ENCODE peak calls at places on chromosomes 1 and 21, in six cellular contexts. One of them, this sample, is unnamed.

GRCh38 chr1:165144757-165145397 is 211.6 kb downstream of the LMX1A start:
- DNase-seq in T-helper 1 cell: peak; percentile 14
- DNase-seq in A172: peak; percentile 50
- DNase-seq in left ventricle myocardium superior: no peak
- DNase-seq in CMK: peak; percentile 29
- DNase-seq in HCT116: peak; percentile 47
- DNase-seq in this sample: peak; percentile 7

GRCh38 chr1:200628223-200628868 is 7.8 kb upstream of the KIF14 start:
- DNase-seq in T-helper 1 cell: peak; percentile 48
- DNase-seq in CMK: no peak
- DNase-seq in A172: no peak
- DNase-seq in left ventricle myocardium superior: no peak
- DNase-seq in HCT116: no peak
- DNase-seq in this sample: no peak

GRCh38 chr1:155884028-155884950 is 24.9 kb downstream of the SYT11 start:
- DNase-seq in left ventricle myocardium superior: no peak
- DNase-seq in T-helper 1 cell: no peak
- DNase-seq in CMK: no peak
- DNase-seq in HCT116: no peak
- DNase-seq in A172: no peak
- DNase-seq in this sample: no peak

GRCh38 chr1:182193908-182194550 is 132.5 kb upstream of the ZNF648 start:
- DNase-seq in left ventricle myocardium superior: peak; percentile 44
- DNase-seq in CMK: no peak
- DNase-seq in HCT116: no peak
- DNase-seq in A172: no peak
- DNase-seq in T-helper 1 cell: no peak
- DNase-seq in this sample: no peak

GRCh38 chr1:78553859-78554258 is 63.1 kb downstream of the PTGFR start:
- DNase-seq in CMK: no peak
- DNase-seq in HCT116: peak; percentile 7
- DNase-seq in T-helper 1 cell: no peak
- DNase-seq in A172: no peak
- DNase-seq in left ventricle myocardium superior: no peak
- DNase-seq in this sample: no peak

GRCh38 chr1:230365723-230366307 is 60.3 kb downstream of the PGBD5 start:
- DNase-seq in A172: no peak
- DNase-seq in left ventricle myocardium superior: no peak
- DNase-seq in T-helper 1 cell: no peak
- DNase-seq in HCT116: no peak
- DNase-seq in CMK: no peak
- DNase-seq in this sample: no peak

GRCh38 chr1:61138305-61138704 is 55.9 kb downstream of the NFIA start:
- DNase-seq in left ventricle myocardium superior: no peak
- DNase-seq in T-helper 1 cell: no peak
- DNase-seq in A172: no peak
- DNase-seq in CMK: no peak
- DNase-seq in HCT116: no peak
- DNase-seq in this sample: no peak

GRCh38 chr1:75725861-75726361 is 1.4 kb downstream of the ACADM start:
- DNase-seq in A172: no peak
- DNase-seq in T-helper 1 cell: no peak
- DNase-seq in HCT116: no peak
- DNase-seq in CMK: no peak
- DNase-seq in left ventricle myocardium superior: peak; percentile 25
- DNase-seq in this sample: no peak

GRCh38 chr1:183634429-183635065 is 1.0 kb downstream of the ARPC5 start:
- DNase-seq in A172: no peak
- DNase-seq in HCT116: no peak
- DNase-seq in left ventricle myocardium superior: no peak
- DNase-seq in T-helper 1 cell: no peak
- DNase-seq in CMK: no peak
- DNase-seq in this sample: no peak

GRCh38 chr1:22886211-22886610 is 86.5 kb downstream of the LACTBL1 start:
- DNase-seq in HCT116: no peak
- DNase-seq in CMK: no peak
- DNase-seq in T-helper 1 cell: no peak
- DNase-seq in left ventricle myocardium superior: no peak
- DNase-seq in A172: no peak
- DNase-seq in this sample: no peak

GRCh38 chr21:32329331-32329730 is 30.7 kb downstream of the MRAP start:
- DNase-seq in A172: peak; percentile 63
- DNase-seq in left ventricle myocardium superior: no peak
- DNase-seq in CMK: no peak
- DNase-seq in T-helper 1 cell: no peak
- DNase-seq in HCT116: no peak
- DNase-seq in this sample: no peak

GRCh38 chr1:230144010-230144614 is 77.1 kb downstream of the GALNT2 start:
- DNase-seq in left ventricle myocardium superior: no peak
- DNase-seq in A172: no peak
- DNase-seq in HCT116: no peak
- DNase-seq in T-helper 1 cell: no peak
- DNase-seq in CMK: no peak
- DNase-seq in this sample: no peak

GRCh38 chr21:45388011-45388521 is 16.9 kb upstream of the COL18A1 start:
- DNase-seq in CMK: no peak
- DNase-seq in A172: no peak
- DNase-seq in T-helper 1 cell: no peak
- DNase-seq in left ventricle myocardium superior: peak; percentile 53
- DNase-seq in HCT116: no peak
- DNase-seq in this sample: no peak

GRCh38 chr1:166811691-166812090 is 27.6 kb upstream of the POGK start:
- DNase-seq in A172: no peak
- DNase-seq in T-helper 1 cell: no peak
- DNase-seq in left ventricle myocardium superior: no peak
- DNase-seq in HCT116: no peak
- DNase-seq in CMK: no peak
- DNase-seq in this sample: no peak

GRCh38 chr21:29436143-29436542 is 137.4 kb downstream of the BACH1 start:
- DNase-seq in CMK: no peak
- DNase-seq in T-helper 1 cell: peak; percentile 36
- DNase-seq in left ventricle myocardium superior: peak; percentile 23
- DNase-seq in A172: no peak
- DNase-seq in HCT116: no peak
- DNase-seq in this sample: no peak